ENCODE peak calls at places on chromosomes 6 and 20, in five cellular contexts. One of them, this sample, is unnamed.

GRCh38 chr6:106125925-106126435 is 39.8 kb downstream of the PRDM1 start:
- DNase-seq in neural progenitor cell: no peak
- DNase-seq in fibroblast of lung: peak; percentile 50
- DNase-seq in hepatocyte: peak; percentile 41
- DNase-seq in GM23248: peak; percentile 36
- DNase-seq in this sample: no peak

GRCh38 chr20:37360515-37361115 is 14.7 kb downstream of the SRC start:
- DNase-seq in neural progenitor cell: no peak
- DNase-seq in fibroblast of lung: no peak
- DNase-seq in hepatocyte: no peak
- DNase-seq in GM23248: no peak
- DNase-seq in this sample: no peak

GRCh38 chr20:18778993-18779392 is 34.6 kb upstream of the SCP2D1 start:
- DNase-seq in neural progenitor cell: peak; percentile 42
- DNase-seq in fibroblast of lung: no peak
- DNase-seq in hepatocyte: no peak
- DNase-seq in GM23248: no peak
- DNase-seq in this sample: no peak

GRCh38 chr6:164109770-164110140 is 695.2 kb downstream of the QKI start:
- DNase-seq in neural progenitor cell: no peak
- DNase-seq in fibroblast of lung: peak; percentile 35
- DNase-seq in hepatocyte: peak; percentile 49
- DNase-seq in GM23248: peak; percentile 21
- DNase-seq in this sample: peak; percentile 19

GRCh38 chr6:167047554-167047953 is 48.4 kb downstream of the CEP43 start:
- DNase-seq in neural progenitor cell: no peak
- DNase-seq in fibroblast of lung: no peak
- DNase-seq in hepatocyte: no peak
- DNase-seq in GM23248: no peak
- DNase-seq in this sample: no peak

GRCh38 chr6:4224082-4224978 is 89.0 kb upstream of the ECI2 start:
- DNase-seq in neural progenitor cell: no peak
- DNase-seq in fibroblast of lung: peak; percentile 80
- DNase-seq in hepatocyte: peak; percentile 74
- DNase-seq in GM23248: peak; percentile 32
- DNase-seq in this sample: peak; percentile 81

GRCh38 chr20:59537991-59538390 is 66.3 kb upstream of the PHACTR3 start:
- DNase-seq in neural progenitor cell: no peak
- DNase-seq in fibroblast of lung: no peak
- DNase-seq in hepatocyte: no peak
- DNase-seq in GM23248: no peak
- DNase-seq in this sample: no peak

GRCh38 chr6:17519120-17519519 is 81.0 kb upstream of the FAM8A1 start:
- DNase-seq in neural progenitor cell: no peak
- DNase-seq in fibroblast of lung: peak; percentile 43
- DNase-seq in hepatocyte: no peak
- DNase-seq in GM23248: peak; percentile 28
- DNase-seq in this sample: peak; percentile 15

GRCh38 chr20:50464026-50464724 is 46.0 kb upstream of the PTPN1 start:
- DNase-seq in neural progenitor cell: peak; percentile 83
- DNase-seq in fibroblast of lung: peak; percentile 30
- DNase-seq in hepatocyte: peak; percentile 70
- DNase-seq in GM23248: peak; percentile 75
- DNase-seq in this sample: no peak

GRCh38 chr6:118029967-118030366 is 122.9 kb downstream of the SLC35F1 start:
- DNase-seq in neural progenitor cell: no peak
- DNase-seq in fibroblast of lung: no peak
- DNase-seq in hepatocyte: no peak
- DNase-seq in GM23248: no peak
- DNase-seq in this sample: no peak

GRCh38 chr6:154379585-154379984 is 23.0 kb upstream of the IPCEF1 start:
- DNase-seq in neural progenitor cell: no peak
- DNase-seq in fibroblast of lung: no peak
- DNase-seq in hepatocyte: no peak
- DNase-seq in GM23248: no peak
- DNase-seq in this sample: no peak

GRCh38 chr6:9399916-9400315 is 964.6 kb upstream of the SLC35B3 start:
- DNase-seq in neural progenitor cell: no peak
- DNase-seq in fibroblast of lung: no peak
- DNase-seq in hepatocyte: peak; percentile 34
- DNase-seq in GM23248: no peak
- DNase-seq in this sample: no peak

GRCh38 chr20:17442588-17442987 is 88.6 kb downstream of the BFSP1 start:
- DNase-seq in neural progenitor cell: peak; percentile 63
- DNase-seq in fibroblast of lung: no peak
- DNase-seq in hepatocyte: no peak
- DNase-seq in GM23248: no peak
- DNase-seq in this sample: no peak

GRCh38 chr20:33209789-33210188 is 7.4 kb upstream of the BPIFA3 start:
- DNase-seq in neural progenitor cell: peak; percentile 95
- DNase-seq in fibroblast of lung: peak; percentile 50
- DNase-seq in hepatocyte: peak; percentile 94
- DNase-seq in GM23248: peak; percentile 78
- DNase-seq in this sample: peak; percentile 28

GRCh38 chr20:63774348-63774735 is 34.8 kb downstream of the SLC2A4RG start:
- DNase-seq in neural progenitor cell: no peak
- DNase-seq in fibroblast of lung: no peak
- DNase-seq in hepatocyte: no peak
- DNase-seq in GM23248: no peak
- DNase-seq in this sample: no peak

GRCh38 chr20:7926767-7927166 is 13.5 kb downstream of the HAO1 start:
- DNase-seq in neural progenitor cell: peak; percentile 28
- DNase-seq in fibroblast of lung: peak; percentile 51
- DNase-seq in hepatocyte: peak; percentile 38
- DNase-seq in GM23248: peak; percentile 60
- DNase-seq in this sample: peak; percentile 28

GRCh38 chr6:69593706-69594105 is 203.1 kb downstream of the LMBRD1 start:
- DNase-seq in neural progenitor cell: peak; percentile 24
- DNase-seq in fibroblast of lung: no peak
- DNase-seq in hepatocyte: no peak
- DNase-seq in GM23248: no peak
- DNase-seq in this sample: no peak

GRCh38 chr6:140436023-140436811 is 1061.8 kb upstream of the CITED2 start:
- DNase-seq in neural progenitor cell: peak; percentile 69
- DNase-seq in fibroblast of lung: peak; percentile 96
- DNase-seq in hepatocyte: no peak
- DNase-seq in GM23248: peak; percentile 71
- DNase-seq in this sample: peak; percentile 95

GRCh38 chr20:22533823-22534751 is 50.3 kb downstream of the FOXA2 start:
- DNase-seq in neural progenitor cell: no peak
- DNase-seq in fibroblast of lung: no peak
- DNase-seq in hepatocyte: peak; percentile 27
- DNase-seq in GM23248: no peak
- DNase-seq in this sample: no peak

GRCh38 chr6:64782877-64783276 is 924.1 kb downstream of the EYS start:
- DNase-seq in neural progenitor cell: no peak
- DNase-seq in fibroblast of lung: no peak
- DNase-seq in hepatocyte: no peak
- DNase-seq in GM23248: no peak
- DNase-seq in this sample: no peak

GRCh38 chr6:169666441-169666840 is 35.4 kb downstream of the WDR27 start:
- DNase-seq in neural progenitor cell: no peak
- DNase-seq in fibroblast of lung: no peak
- DNase-seq in hepatocyte: no peak
- DNase-seq in GM23248: no peak
- DNase-seq in this sample: no peak

GRCh38 chr6:17394192-17394611 is 807 bp downstream of the CAP2 start:
- DNase-seq in neural progenitor cell: peak; percentile 72
- DNase-seq in fibroblast of lung: peak; percentile 85
- DNase-seq in hepatocyte: peak; percentile 81
- DNase-seq in GM23248: peak; percentile 82
- DNase-seq in this sample: peak; percentile 80

GRCh38 chr20:61041481-61041880 is 210.6 kb upstream of the CDH4 start:
- DNase-seq in neural progenitor cell: no peak
- DNase-seq in fibroblast of lung: no peak
- DNase-seq in hepatocyte: no peak
- DNase-seq in GM23248: no peak
- DNase-seq in this sample: no peak

GRCh38 chr6:1020133-1020532 is 291.8 kb upstream of the FOXQ1 start:
- DNase-seq in neural progenitor cell: no peak
- DNase-seq in fibroblast of lung: no peak
- DNase-seq in hepatocyte: no peak
- DNase-seq in GM23248: no peak
- DNase-seq in this sample: no peak

DNA sequence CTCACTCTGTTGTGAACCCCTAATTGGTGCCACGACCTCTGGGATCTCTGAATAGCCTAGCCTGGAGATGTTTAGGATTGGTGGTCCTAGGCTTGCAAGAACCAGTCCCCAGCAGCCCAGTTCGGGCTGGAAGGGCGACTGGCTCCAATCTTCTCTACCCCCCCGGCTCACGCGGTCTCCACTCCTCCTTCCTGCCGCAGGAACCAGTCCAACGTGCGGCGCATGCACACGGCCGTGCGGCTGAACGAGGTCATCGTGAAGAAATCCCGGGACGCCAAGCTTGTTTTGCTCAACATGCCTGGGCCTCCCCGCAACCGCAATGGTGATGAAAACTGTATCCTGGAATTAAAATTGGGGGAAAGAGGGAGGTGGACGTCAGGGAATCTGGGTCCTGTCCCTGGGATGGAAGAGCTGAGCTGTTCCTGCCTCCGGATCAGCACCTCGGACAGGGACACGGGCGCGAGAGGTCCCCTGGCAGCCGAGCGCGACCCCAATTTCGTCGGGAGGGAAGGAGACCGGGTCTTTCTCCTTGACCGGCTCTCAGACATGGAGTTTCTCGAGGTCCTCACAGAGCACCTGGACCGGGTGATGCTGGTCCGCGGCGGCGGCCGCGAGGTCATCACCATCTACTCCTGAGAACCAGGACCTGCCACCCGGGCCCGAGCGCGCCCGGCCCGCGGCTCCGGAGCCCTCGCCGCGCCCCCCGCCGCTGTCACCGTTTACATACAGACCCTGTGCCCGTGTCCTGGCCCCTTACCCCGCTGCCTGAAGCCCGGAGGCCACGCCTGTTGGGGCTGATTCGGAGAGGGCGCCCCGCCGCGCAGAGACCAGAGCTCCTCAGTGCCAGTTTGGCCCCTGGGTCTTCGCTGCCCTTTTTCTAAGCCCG is 28.2 kb downstream of the SLC12A5 start:
- DNase-seq in neural progenitor cell: peak; percentile 91
- DNase-seq in fibroblast of lung: peak; percentile 42
- DNase-seq in hepatocyte: peak; percentile 78
- DNase-seq in GM23248: peak; percentile 67
- DNase-seq in this sample: peak; percentile 25
- TF ChIP-seq EZH2 in neural progenitor cell: no peak
- TF ChIP-seq EZH2 in fibroblast of lung: peak; percentile 65
- TF ChIP-seq EZH2 in hepatocyte: peak; percentile 79
- TF ChIP-seq EZH2 in GM23248: no peak
- TF ChIP-seq EZH2 in this sample: peak; percentile 35

GRCh38 chr6:6319947-6320811 is at the start of gene F13A1:
- DNase-seq in neural progenitor cell: peak; percentile 46
- DNase-seq in fibroblast of lung: no peak
- DNase-seq in hepatocyte: no peak
- DNase-seq in GM23248: no peak
- DNase-seq in this sample: no peak
- TF ChIP-seq EZH2 in neural progenitor cell: no peak
- TF ChIP-seq EZH2 in fibroblast of lung: no peak
- TF ChIP-seq EZH2 in hepatocyte: no peak
- TF ChIP-seq EZH2 in GM23248: no peak
- TF ChIP-seq EZH2 in this sample: no peak

DNA sequence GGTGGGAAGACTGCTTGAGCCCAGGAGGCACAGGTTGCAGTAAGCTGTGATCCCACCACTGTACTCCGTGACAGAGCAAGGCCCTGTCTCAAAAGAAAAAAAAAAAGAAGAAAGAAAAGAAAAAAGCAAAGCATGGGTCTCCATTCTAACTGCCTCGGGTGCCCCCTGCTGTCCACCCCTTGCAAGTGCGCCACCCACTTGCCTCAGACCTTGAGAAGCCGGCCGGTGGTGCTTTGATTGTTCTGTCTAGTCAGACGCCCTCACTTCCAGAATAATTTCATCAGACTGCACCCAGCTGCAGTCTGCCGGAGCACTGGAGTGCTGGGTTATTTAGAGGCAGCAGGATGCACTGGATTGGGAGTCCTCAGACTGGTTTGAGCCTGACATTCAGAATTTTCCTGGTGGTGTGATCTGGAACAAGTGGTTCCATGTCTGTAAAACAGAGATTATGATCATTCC is 17.6 kb upstream of the TM9SF4 start:
- DNase-seq in neural progenitor cell: peak; percentile 92
- DNase-seq in fibroblast of lung: peak; percentile 54
- DNase-seq in hepatocyte: peak; percentile 95
- DNase-seq in GM23248: peak; percentile 87
- DNase-seq in this sample: peak; percentile 29
- TF ChIP-seq EZH2 in neural progenitor cell: no peak
- TF ChIP-seq EZH2 in fibroblast of lung: no peak
- TF ChIP-seq EZH2 in hepatocyte: no peak
- TF ChIP-seq EZH2 in GM23248: no peak
- TF ChIP-seq EZH2 in this sample: no peak

DNA sequence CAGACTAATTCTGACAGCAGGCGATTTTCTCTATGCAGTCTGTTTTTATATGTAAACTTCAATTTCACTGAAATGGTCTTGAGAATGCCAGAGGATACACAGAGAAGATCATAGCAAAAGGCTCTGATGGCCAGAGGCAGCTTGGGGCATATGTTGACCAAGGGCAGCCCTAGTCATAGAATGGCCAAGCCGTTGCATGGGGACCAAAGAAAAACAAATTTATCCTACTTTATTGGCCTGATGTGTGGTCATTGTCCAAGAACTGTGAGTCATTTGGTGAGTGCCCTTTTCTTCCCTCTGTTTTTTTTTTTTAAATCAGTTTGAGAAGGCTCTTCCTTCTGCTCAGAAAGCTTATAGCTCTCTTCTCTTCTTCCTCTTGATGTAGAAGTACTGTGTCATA is 5.8 kb downstream of the HDGFL1 start:
- DNase-seq in neural progenitor cell: no peak
- DNase-seq in fibroblast of lung: peak; percentile 46
- DNase-seq in hepatocyte: no peak
- DNase-seq in GM23248: no peak
- DNase-seq in this sample: no peak
- TF ChIP-seq EZH2 in neural progenitor cell: no peak
- TF ChIP-seq EZH2 in fibroblast of lung: no peak
- TF ChIP-seq EZH2 in hepatocyte: no peak
- TF ChIP-seq EZH2 in GM23248: no peak
- TF ChIP-seq EZH2 in this sample: no peak

This sample was measured in astrocyte.